ENCODE peak calls at places on chromosome 7, in four cellular contexts. I is SK-N-SH, V is K562, H is GM12878. Z is an unnamed sample.

GRCh38 chr7:54091322-54091721 is 450.9 kb upstream of the VSTM2A start:
- DNase-seq in I (no peak), V (no peak), H (no peak), Z (no peak)

GRCh38 chr7:127824682-127825081 is 172.7 kb downstream of the SND1 start:
- DNase-seq in I (no peak), V (no peak), H (no peak), Z (no peak)

GRCh38 chr7:40808409-40808942 is 673.7 kb downstream of the SUGCT start:
- DNase-seq in I (no peak), V (no peak), H (no peak), Z (no peak)

GRCh38 chr7:105257338-105257737 is 131.4 kb downstream of the SRPK2 start:
- DNase-seq in I (peak), V (no peak), H (no peak), Z (no peak)

GRCh38 chr7:103795787-103796186 is 193.7 kb downstream of the RELN start:
- DNase-seq in I (no peak), V (no peak), H (no peak), Z (no peak)

GRCh38 chr7:45146531-45147379 is 10.8 kb upstream of the RAMP3 start:
- DNase-seq in I (no peak), V (peak), H (no peak), Z (no peak)

GRCh38 chr7:92874567-92874966 is 38.2 kb upstream of the CDK6 start:
- DNase-seq in I (no peak), V (no peak), H (no peak), Z (no peak)

GRCh38 chr7:51237727-51238126 is 78.9 kb downstream of the COBL start:
- DNase-seq in I (no peak), V (no peak), H (no peak), Z (no peak)

GRCh38 chr7:151921451-151921850 is 34.8 kb upstream of the GALNTL5 start:
- DNase-seq in I (no peak), V (no peak), H (no peak), Z (no peak)

GRCh38 chr7:158887594-158887993 is 31.2 kb downstream of the DYNC2I1 start:
- DNase-seq in I (peak), V (no peak), H (no peak), Z (no peak)

GRCh38 chr7:47262881-47263280 is 319.0 kb downstream of the TNS3 start:
- DNase-seq in I (no peak), V (no peak), H (no peak), Z (no peak)

GRCh38 chr7:31518766-31519165 is 4.9 kb downstream of the ITPRID1 start:
- DNase-seq in I (no peak), V (no peak), H (no peak), Z (no peak)

GRCh38 chr7:97011104-97011503 is 5.8 kb downstream of the DLX6 start:
- DNase-seq in I (no peak), V (no peak), H (no peak), Z (no peak)

GRCh38 chr7:22110227-22110839 is 164.6 kb upstream of the CDCA7L start:
- DNase-seq in I (peak), V (peak), H (peak), Z (peak)

GRCh38 chr7:2879354-2879753 is 35.2 kb upstream of the GNA12 start:
- DNase-seq in I (no peak), V (no peak), H (no peak), Z (no peak)

GRCh38 chr7:45071528-45071927 is 17.2 kb downstream of the NACAD start:
- DNase-seq in I (no peak), V (no peak), H (no peak), Z (no peak)

GRCh38 chr7:70698219-70698832 is 433.6 kb upstream of the GALNT17 start:
- DNase-seq in I (peak), V (peak), H (no peak), Z (peak)

GRCh38 chr7:50939026-50939425 is 156.3 kb upstream of the GRB10 start:
- DNase-seq in I (no peak), V (no peak), H (no peak), Z (no peak)

GRCh38 chr7:96691692-96692091 is 18.0 kb downstream of the SEM1 start:
- DNase-seq in I (no peak), V (no peak), H (no peak), Z (no peak)

GRCh38 chr7:73988197-73988596 is 39.8 kb upstream of the ELN start:
- DNase-seq in I (no peak), V (no peak), H (no peak), Z (no peak)

GRCh38 chr7:83271212-83272099 is 108.8 kb upstream of the PCLO start:
- DNase-seq in I (peak), V (no peak), H (no peak), Z (peak)

GRCh38 chr7:95246935-95247370 is 77.4 kb downstream of the PON1 start:
- DNase-seq in I (peak), V (peak), H (peak), Z (peak)

GRCh38 chr7:92279429-92280031 is 33.8 kb downstream of the ANKIB1 start:
- DNase-seq in I (no peak), V (no peak), H (no peak), Z (peak)

GRCh38 chr7:80127412-80128150 is 7.0 kb upstream of the GNAI1 start:
- DNase-seq in I (no peak), V (no peak), H (no peak), Z (peak)

GRCh38 chr7:76409537-76409936 is at the start of gene SSC4D:
- DNase-seq in I (no peak), V (peak), H (no peak), Z (no peak)

GRCh38 chr7:30977896-30978564 is 14.3 kb downstream of the GHRHR start:
- DNase-seq in I (peak), V (peak), H (no peak), Z (peak)

GRCh38 chr7:15747187-15748111 is 61.0 kb upstream of the MEOX2 start:
- DNase-seq in I (no peak), V (no peak), H (no peak), Z (peak)

GRCh38 chr7:36048141-36048901 is 104.7 kb upstream of the EEPD1 start:
- DNase-seq in I (peak), V (no peak), H (no peak), Z (peak)

GRCh38 chr7:8261711-8262695 is at the start of gene ICA1:
- DNase-seq in I (peak), V (peak), H (no peak), Z (peak)

GRCh38 chr7:50450691-50451051 is 521 bp upstream of the FIGNL1 start:
- DNase-seq in I (peak), V (no peak), H (no peak), Z (peak)

GRCh38 chr7:14303536-14303935 is 314.1 kb upstream of the ETV1 start:
- DNase-seq in I (no peak), V (no peak), H (no peak), Z (no peak)

GRCh38 chr7:74040101-74040790 is 12.3 kb downstream of the ELN start:
- DNase-seq in I (no peak), V (no peak), H (no peak), Z (no peak)

GRCh38 chr7:134701272-134701671 is 54.6 kb downstream of the BPGM start:
- DNase-seq in I (peak), V (peak), H (no peak), Z (no peak)

GRCh38 chr7:155864271-155864985 is 52.2 kb upstream of the SHH start:
- DNase-seq in I (no peak), V (no peak), H (no peak), Z (no peak)

GRCh38 chr7:81499262-81500116 is 270.4 kb downstream of the HGF start:
- DNase-seq in I (peak), V (no peak), H (peak), Z (peak)

GRCh38 chr7:94706991-94707390 is 51.1 kb upstream of the SGCE start:
- DNase-seq in I (no peak), V (no peak), H (no peak), Z (no peak)

GRCh38 chr7:69457912-69458491 is 140.3 kb upstream of the AUTS2 start:
- DNase-seq in I (no peak), V (no peak), H (no peak), Z (no peak)

GRCh38 chr7:37942934-37943610 is 22.6 kb downstream of the EPDR1 start:
- DNase-seq in I (peak), V (no peak), H (peak), Z (no peak)

GRCh38 chr7:143884978-143885559 is 16.9 kb downstream of the TCAF1 start:
- DNase-seq in I (peak), V (peak), H (no peak), Z (peak)

GRCh38 chr7:116861717-116862116 is 670 bp upstream of the CAPZA2 start:
- DNase-seq in I (no peak), V (no peak), H (no peak), Z (no peak)

GRCh38 chr7:116859323-116859722 is 3.1 kb upstream of the CAPZA2 start:
- DNase-seq in I (no peak), V (no peak), H (no peak), Z (no peak)

GRCh38 chr7:116864084-116864483 is 1.7 kb downstream of the CAPZA2 start:
- DNase-seq in I (no peak), V (no peak), H (no peak), Z (no peak)

GRCh38 chr7:116862234-116863167 is at the start of gene CAPZA2:
- DNase-seq in I (peak), V (peak), H (peak), Z (peak)

GRCh38 chr7:116863168-116863670 is 832 bp downstream of the CAPZA2 start:
- DNase-seq in I (peak), V (peak), H (no peak), Z (peak)
- TF ChIP-seq JUND in I (no peak), V (no peak), H (no peak), Z (no peak)

DNA sequence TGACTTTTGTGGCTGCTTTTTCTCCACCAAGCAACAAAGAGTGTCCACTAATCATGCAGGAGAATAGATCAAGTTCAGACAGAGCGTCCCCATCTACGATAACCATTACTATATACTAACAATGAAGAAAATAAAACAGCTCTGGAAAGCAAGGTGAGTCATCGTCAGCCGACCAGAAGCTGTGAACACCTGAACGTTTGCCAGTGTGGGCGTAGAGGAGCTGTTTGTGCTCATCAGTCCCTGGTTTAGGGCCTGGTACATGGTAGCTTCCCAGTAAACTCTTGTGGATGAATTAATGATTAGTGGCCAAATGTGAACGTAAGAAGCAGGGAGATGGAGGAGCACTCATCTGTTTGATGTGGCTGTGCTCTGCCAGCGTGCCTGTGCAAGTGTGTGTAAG is 180.7 kb downstream of the EVX1 start:
- DNase-seq in I (no peak), V (no peak), H (no peak), Z (peak)
- TF ChIP-seq JUND in I (no peak), V (no peak), H (no peak), Z (no peak)

DNA sequence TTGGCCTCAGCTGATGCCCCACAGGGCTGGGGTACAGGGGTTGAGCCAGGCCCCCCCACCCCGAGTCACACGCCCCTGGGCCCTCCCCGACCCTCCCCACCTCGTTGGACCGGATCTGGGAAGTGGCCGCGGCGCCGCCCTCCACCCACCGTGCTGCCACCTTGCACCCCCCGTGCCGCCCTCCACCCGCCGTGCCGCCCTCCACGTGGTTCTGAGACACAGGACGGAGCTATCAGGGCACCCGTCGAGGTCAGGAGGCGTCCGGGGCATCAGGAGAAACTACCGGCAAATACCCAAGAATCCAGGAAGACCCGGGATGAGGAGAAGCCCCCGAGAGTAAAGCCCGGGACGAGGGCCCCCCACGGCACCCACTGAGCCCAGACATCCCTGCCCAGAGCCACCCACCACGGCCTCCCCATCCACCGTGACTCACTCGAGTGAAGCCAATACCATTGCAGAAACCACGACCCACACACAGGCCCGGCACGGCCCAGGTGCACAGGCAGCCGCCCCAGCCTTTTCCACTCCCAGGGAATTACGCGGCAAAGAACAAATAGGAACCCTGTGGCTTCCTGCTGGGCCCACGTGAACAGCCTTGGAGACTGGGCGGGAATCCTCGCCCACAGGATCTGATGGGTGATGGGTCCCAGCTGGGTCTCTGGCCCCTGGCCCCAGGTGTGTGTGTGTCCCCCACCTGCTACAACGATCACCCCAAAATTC is 34.0 kb downstream of the ADAP1 start:
- DNase-seq in I (no peak), V (no peak), H (no peak), Z (no peak)
- TF ChIP-seq JUND in I (no peak), V (no peak), H (no peak), Z (no peak)

DNA sequence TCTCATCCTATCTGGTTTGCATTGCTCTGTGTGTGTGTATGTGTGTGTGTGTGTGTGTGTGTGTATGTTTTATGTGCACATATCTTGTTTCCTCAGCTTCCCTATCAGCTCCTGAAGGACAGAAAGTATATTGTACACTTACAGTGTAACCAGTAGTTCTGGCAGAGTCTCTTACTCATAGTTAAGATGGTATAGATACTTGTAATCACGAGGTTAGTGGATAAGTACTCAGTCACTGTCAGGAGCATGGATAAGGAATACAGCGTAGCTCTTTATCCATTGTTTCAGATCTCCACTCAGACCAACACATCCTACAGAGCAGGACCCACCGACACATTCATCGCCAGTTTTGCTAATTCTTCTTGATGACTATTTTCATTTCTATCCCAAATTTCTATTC is 275.0 kb downstream of the TSPAN12 start:
- DNase-seq in I (no peak), V (no peak), H (no peak), Z (no peak)
- TF ChIP-seq JUND in I (no peak), V (no peak), H (no peak), Z (no peak)

Z was measured in T47D.